ENCODE peak calls at places on chromosomes 7 and 10, in five cellular contexts. W is adrenal gland, N is neuronal stem cell, F is heart right ventricle, A is tibial artery. I is an unnamed sample.
A peak's percentile ranks its signal among the peaks of the same experiment; 100 is the strongest.

GRCh38 chr10:103742779-103743178 is 112.6 kb downstream of the SH3PXD2A start:
- DNase-seq in N (no peak), F (no peak), W (no peak), A (no peak), I (no peak)

GRCh38 chr10:14705548-14706234 is 69.0 kb downstream of the FAM107B start:
- DNase-seq in W (no peak), A (no peak), F (no peak), N (no peak), I (no peak)

GRCh38 chr10:50461834-50462233 is 161.9 kb downstream of the SGMS1 start:
- DNase-seq in N (no peak), W (no peak), F (no peak), A (no peak), I (no peak)

GRCh38 chr7:1446611-1447032 is 12.6 kb downstream of the MICALL2 start:
- DNase-seq in N (no peak), W (no peak), F (no peak), A (no peak), I (no peak)

GRCh38 chr7:21243265-21243664 is 184.6 kb upstream of the SP4 start:
- DNase-seq in F (no peak), W (no peak), N (no peak), A (no peak), I (no peak)

GRCh38 chr10:50850576-50851340 is 34.7 kb downstream of the A1CF start:
- DNase-seq in A (no peak), N (peak; percentile 37), W (no peak), F (no peak), I (no peak)

GRCh38 chr7:93352881-93353280 is 120.7 kb downstream of the VPS50 start:
- DNase-seq in A (no peak), W (no peak), F (no peak), N (no peak), I (no peak)

GRCh38 chr10:119139464-119140067 is 25.9 kb downstream of the SFXN4 start:
- DNase-seq in A (no peak), F (peak; percentile 29), W (no peak), N (peak; percentile 11), I (no peak)

GRCh38 chr10:49768329-49768728 is 6.2 kb upstream of the OGDHL start:
- DNase-seq in A (no peak), W (no peak), N (no peak), F (no peak), I (no peak)

GRCh38 chr7:139876622-139877283 is 47.7 kb downstream of the TBXAS1 start:
- DNase-seq in W (no peak), N (no peak), A (no peak), F (no peak), I (no peak)

GRCh38 chr10:69367469-69367868 is 49.2 kb downstream of the TACR2 start:
- DNase-seq in N (no peak), W (no peak), A (no peak), F (no peak), I (no peak)

GRCh38 chr10:34217524-34217923 is 597.6 kb downstream of the PARD3 start:
- DNase-seq in A (no peak), N (no peak), W (no peak), F (no peak), I (no peak)

GRCh38 chr7:35537067-35538023 is 157.6 kb downstream of the HERPUD2 start:
- DNase-seq in F (peak; percentile 84), A (peak; percentile 66), N (peak; percentile 71), W (peak; percentile 78), I (peak; percentile 87)

GRCh38 chr10:89207181-89207800 is at the start of gene CH25H:
- DNase-seq in W (peak; percentile 68), A (peak; percentile 84), F (peak; percentile 72), N (peak; percentile 63), I (peak; percentile 75)

GRCh38 chr7:74464931-74465906 is 11.5 kb downstream of the GTF2IRD1 start:
- DNase-seq in W (no peak), F (no peak), N (no peak), A (no peak), I (no peak)

GRCh38 chr10:21860718-21861117 is 142.8 kb downstream of the DNAJC1 start:
- DNase-seq in A (no peak), F (no peak), N (no peak), W (no peak), I (no peak)

GRCh38 chr7:158567153-158567603 is 20.4 kb downstream of the PTPRN2 start:
- DNase-seq in A (no peak), F (no peak), W (no peak), N (no peak), I (no peak)

GRCh38 chr7:42217053-42217452 is 20.0 kb downstream of the GLI3 start:
- DNase-seq in W (no peak), F (no peak), A (no peak), N (no peak), I (no peak)

GRCh38 chr10:52621635-52622079 is 150.9 kb downstream of the MBL2 start:
- DNase-seq in N (no peak), A (no peak), W (no peak), F (no peak), I (no peak)

GRCh38 chr10:117370205-117370604 is 5.0 kb downstream of the PDZD8 start:
- DNase-seq in A (no peak), W (no peak), N (no peak), F (no peak), I (no peak)

GRCh38 chr7:34550996-34551395 is 107.0 kb upstream of the NPSR1 start:
- DNase-seq in A (no peak), N (no peak), F (no peak), W (no peak), I (no peak)

GRCh38 chr10:60828489-60828852 is 50.2 kb downstream of the CDK1 start:
- DNase-seq in F (no peak), A (no peak), W (no peak), N (no peak), I (no peak)
- H3K4me3 ChIP-seq in F (no peak overlapping the region), A (no peak overlapping the region), W (peak overlapping the region; percentile 4), N (no peak overlapping the region), I (no peak overlapping the region)

DNA sequence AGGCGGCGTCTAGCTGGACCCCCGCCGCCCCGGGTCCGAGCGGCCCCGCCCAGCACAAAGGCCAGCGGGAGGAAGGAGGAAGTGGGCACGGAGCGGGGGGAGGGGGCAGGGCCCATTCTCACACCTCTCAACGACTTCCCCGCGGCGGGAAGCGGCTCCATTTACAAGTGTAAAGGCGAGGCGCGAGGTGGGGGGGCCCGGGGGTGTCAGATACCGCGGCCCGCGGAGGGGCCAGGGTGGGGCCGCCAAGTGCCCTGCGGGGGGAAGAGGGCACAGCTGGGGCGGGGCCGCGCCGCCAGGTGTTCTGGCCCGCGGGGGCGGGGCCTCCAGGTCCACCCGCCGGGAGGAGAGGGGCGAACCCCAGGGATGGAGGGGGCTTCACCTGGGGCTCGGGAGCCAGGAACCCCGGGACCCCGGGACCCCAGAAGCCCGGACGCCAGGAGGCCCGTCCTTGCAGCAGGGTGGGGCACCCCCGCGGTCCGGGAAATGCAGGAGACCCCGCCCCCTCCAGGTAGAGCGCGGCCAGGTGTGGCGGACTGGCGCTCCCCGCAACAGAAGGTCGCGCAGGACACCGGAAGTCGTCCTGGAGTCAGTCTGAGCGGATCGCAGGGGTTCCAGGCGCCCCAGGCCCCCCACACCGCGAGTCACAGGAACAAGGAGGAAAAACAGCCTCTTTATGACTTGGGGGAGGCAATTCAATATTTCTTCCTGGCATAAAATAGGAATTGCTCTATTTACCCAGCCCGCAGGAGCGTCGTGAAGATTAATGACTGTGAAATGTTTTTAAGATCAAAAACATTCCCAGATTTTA is 8.3 kb downstream of the CTBP2 start:
- DNase-seq in W (no peak), N (no peak), F (peak; percentile 36), A (no peak), I (no peak)
- H3K4me1 ChIP-seq in W (peaks cover 55% of the 10 kb centered on the region), N (peaks cover 32% of the 10 kb centered on the region), F (peaks cover 97% of the 10 kb centered on the region), A (peaks cover 9% of the 10 kb centered on the region), I (peaks cover 90% of the 10 kb centered on the region)

GRCh38 chr7:112781558-112781957 is 8.6 kb downstream of the TMEM168 start:
- DNase-seq in A (no peak), N (no peak), W (no peak), F (no peak), I (no peak)
- H3K4me3 ChIP-seq in A (no peak overlapping the region), N (no peak overlapping the region), W (no peak overlapping the region), F (no peak overlapping the region), I (no peak overlapping the region)

GRCh38 chr7:100433592-100434296 is 2.6 kb downstream of the PPP1R35 start:
- DNase-seq in F (no peak), N (no peak), A (no peak), W (no peak), I (no peak)
- H3K4me1 ChIP-seq in F (peaks cover 58% of the 10 kb centered on the region), N (peaks cover 30% of the 10 kb centered on the region), A (no peaks in the 10 kb centered on the region), W (peaks cover 24% of the 10 kb centered on the region), I (peaks cover 27% of the 10 kb centered on the region)

GRCh38 chr7:66609176-66609575 is 19.5 kb upstream of the KCTD7 start:
- DNase-seq in A (no peak), F (no peak), N (no peak), W (no peak), I (no peak)
- H3K4me3 ChIP-seq in A (no peak overlapping the region), F (no peak overlapping the region), N (no peak overlapping the region), W (no peak overlapping the region), I (no peak overlapping the region)

GRCh38 chr7:137881607-137882260 is 35.0 kb upstream of the DGKI start:
- DNase-seq in A (no peak), F (no peak), N (no peak), W (no peak), I (no peak)

GRCh38 chr7:137880432-137880831 is 33.7 kb upstream of the DGKI start:
- DNase-seq in W (no peak), N (no peak), F (no peak), A (no peak), I (no peak)

GRCh38 chr7:137882261-137882668 is 35.5 kb upstream of the DGKI start:
- DNase-seq in W (peak; percentile 58), A (no peak), N (no peak), F (no peak), I (peak; percentile 74)

GRCh38 chr7:137885623-137886022 is 38.8 kb upstream of the DGKI start:
- DNase-seq in F (no peak), A (no peak), N (no peak), W (no peak), I (no peak)

GRCh38 chr7:137882806-137883205 is 36.0 kb upstream of the DGKI start:
- DNase-seq in F (no peak), W (no peak), A (no peak), N (no peak), I (no peak)
- H3K4me1 ChIP-seq in F (peaks cover 37% of the 10 kb centered on the region), W (no peaks in the 10 kb centered on the region), A (no peaks in the 10 kb centered on the region), N (peaks cover 37% of the 10 kb centered on the region), I (no peaks in the 10 kb centered on the region)